ENCODE peak calls at places on chromosomes 4 and X, in nine cellular contexts. One of them, this sample, is unnamed.

GRCh38 chr4:825969-826330 is at the start of gene CPLX1:
- DNase-seq in NCI-H1092 treated with DMSO at 0.1 percent for 48 hours: peak; percentile 17
- DNase-seq in stimulated activated CD8-positive, alpha-beta memory T cell treated with anti-CD3 and anti-CD28 coated beads, Interleukin-7, amount 100 ng/mL, for 1 hour: no peak
- DNase-seq in fibroblast of lung: no peak
- DNase-seq in left ventricle myocardium inferior: no peak
- DNase-seq in Caco-2: no peak
- DNase-seq in A549: no peak
- DNase-seq in activated CD4-positive, alpha-beta T cell treated with anti-CD3 and anti-CD28 coated beads, Interleukin-2, amount 10 ng/mL, durations not matched to agents 7 days and 5 days: no peak
- DNase-seq in esophagus muscularis mucosa: no peak
- DNase-seq in this sample: peak; percentile 68

GRCh38 chr4:102778720-102779119 is 18.0 kb upstream of the MANBA start:
- DNase-seq in stimulated activated CD8-positive, alpha-beta memory T cell treated with anti-CD3 and anti-CD28 coated beads, Interleukin-7, amount 100 ng/mL, for 1 hour: no peak
- DNase-seq in esophagus muscularis mucosa: no peak
- DNase-seq in A549: no peak
- DNase-seq in activated CD4-positive, alpha-beta T cell treated with anti-CD3 and anti-CD28 coated beads, Interleukin-2, amount 10 ng/mL, durations not matched to agents 7 days and 5 days: no peak
- DNase-seq in fibroblast of lung: no peak
- DNase-seq in NCI-H1092 treated with DMSO at 0.1 percent for 48 hours: peak; percentile 23
- DNase-seq in left ventricle myocardium inferior: no peak
- DNase-seq in Caco-2: peak; percentile 43
- DNase-seq in this sample: no peak

GRCh38 chr4:182975806-182976205 is 58.6 kb upstream of the DCTD start:
- DNase-seq in esophagus muscularis mucosa: no peak
- DNase-seq in left ventricle myocardium inferior: no peak
- DNase-seq in stimulated activated CD8-positive, alpha-beta memory T cell treated with anti-CD3 and anti-CD28 coated beads, Interleukin-7, amount 100 ng/mL, for 1 hour: no peak
- DNase-seq in fibroblast of lung: peak; percentile 48
- DNase-seq in activated CD4-positive, alpha-beta T cell treated with anti-CD3 and anti-CD28 coated beads, Interleukin-2, amount 10 ng/mL, durations not matched to agents 7 days and 5 days: no peak
- DNase-seq in NCI-H1092 treated with DMSO at 0.1 percent for 48 hours: no peak
- DNase-seq in A549: peak; percentile 61
- DNase-seq in Caco-2: no peak
- DNase-seq in this sample: no peak

GRCh38 chr4:5865896-5866599 is 26.8 kb downstream of the CRMP1 start:
- DNase-seq in NCI-H1092 treated with DMSO at 0.1 percent for 48 hours: no peak
- DNase-seq in Caco-2: no peak
- DNase-seq in fibroblast of lung: no peak
- DNase-seq in left ventricle myocardium inferior: no peak
- DNase-seq in A549: no peak
- DNase-seq in activated CD4-positive, alpha-beta T cell treated with anti-CD3 and anti-CD28 coated beads, Interleukin-2, amount 10 ng/mL, durations not matched to agents 7 days and 5 days: peak; percentile 31
- DNase-seq in esophagus muscularis mucosa: no peak
- DNase-seq in stimulated activated CD8-positive, alpha-beta memory T cell treated with anti-CD3 and anti-CD28 coated beads, Interleukin-7, amount 100 ng/mL, for 1 hour: no peak
- DNase-seq in this sample: no peak

GRCh38 chr4:39635023-39635422 is 3.6 kb downstream of the SMIM14 start:
- DNase-seq in fibroblast of lung: no peak
- DNase-seq in A549: no peak
- DNase-seq in Caco-2: peak; percentile 73
- DNase-seq in activated CD4-positive, alpha-beta T cell treated with anti-CD3 and anti-CD28 coated beads, Interleukin-2, amount 10 ng/mL, durations not matched to agents 7 days and 5 days: no peak
- DNase-seq in stimulated activated CD8-positive, alpha-beta memory T cell treated with anti-CD3 and anti-CD28 coated beads, Interleukin-7, amount 100 ng/mL, for 1 hour: no peak
- DNase-seq in NCI-H1092 treated with DMSO at 0.1 percent for 48 hours: no peak
- DNase-seq in esophagus muscularis mucosa: no peak
- DNase-seq in left ventricle myocardium inferior: no peak
- DNase-seq in this sample: no peak

GRCh38 chr4:6963139-6963611 is 53.5 kb downstream of the TBC1D14 start:
- DNase-seq in Caco-2: no peak
- DNase-seq in fibroblast of lung: peak; percentile 35
- DNase-seq in A549: no peak
- DNase-seq in esophagus muscularis mucosa: peak; percentile 84
- DNase-seq in activated CD4-positive, alpha-beta T cell treated with anti-CD3 and anti-CD28 coated beads, Interleukin-2, amount 10 ng/mL, durations not matched to agents 7 days and 5 days: no peak
- DNase-seq in stimulated activated CD8-positive, alpha-beta memory T cell treated with anti-CD3 and anti-CD28 coated beads, Interleukin-7, amount 100 ng/mL, for 1 hour: no peak
- DNase-seq in NCI-H1092 treated with DMSO at 0.1 percent for 48 hours: no peak
- DNase-seq in left ventricle myocardium inferior: no peak
- DNase-seq in this sample: no peak

GRCh38 chrX:46255066-46255465 is 290.2 kb downstream of the ZNF674 start:
- DNase-seq in activated CD4-positive, alpha-beta T cell treated with anti-CD3 and anti-CD28 coated beads, Interleukin-2, amount 10 ng/mL, durations not matched to agents 7 days and 5 days: no peak
- DNase-seq in A549: no peak
- DNase-seq in left ventricle myocardium inferior: no peak
- DNase-seq in NCI-H1092 treated with DMSO at 0.1 percent for 48 hours: no peak
- DNase-seq in Caco-2: no peak
- DNase-seq in esophagus muscularis mucosa: no peak
- DNase-seq in fibroblast of lung: no peak
- DNase-seq in stimulated activated CD8-positive, alpha-beta memory T cell treated with anti-CD3 and anti-CD28 coated beads, Interleukin-7, amount 100 ng/mL, for 1 hour: no peak
- DNase-seq in this sample: no peak

GRCh38 chr4:16641971-16642370 is 256.5 kb downstream of the LDB2 start:
- DNase-seq in esophagus muscularis mucosa: no peak
- DNase-seq in Caco-2: no peak
- DNase-seq in NCI-H1092 treated with DMSO at 0.1 percent for 48 hours: no peak
- DNase-seq in left ventricle myocardium inferior: no peak
- DNase-seq in A549: no peak
- DNase-seq in fibroblast of lung: peak; percentile 42
- DNase-seq in stimulated activated CD8-positive, alpha-beta memory T cell treated with anti-CD3 and anti-CD28 coated beads, Interleukin-7, amount 100 ng/mL, for 1 hour: no peak
- DNase-seq in activated CD4-positive, alpha-beta T cell treated with anti-CD3 and anti-CD28 coated beads, Interleukin-2, amount 10 ng/mL, durations not matched to agents 7 days and 5 days: no peak
- DNase-seq in this sample: no peak

GRCh38 chr4:113849771-113850170 is 88.2 kb upstream of the CAMK2D start:
- DNase-seq in fibroblast of lung: peak; percentile 69
- DNase-seq in A549: no peak
- DNase-seq in Caco-2: no peak
- DNase-seq in stimulated activated CD8-positive, alpha-beta memory T cell treated with anti-CD3 and anti-CD28 coated beads, Interleukin-7, amount 100 ng/mL, for 1 hour: no peak
- DNase-seq in esophagus muscularis mucosa: no peak
- DNase-seq in activated CD4-positive, alpha-beta T cell treated with anti-CD3 and anti-CD28 coated beads, Interleukin-2, amount 10 ng/mL, durations not matched to agents 7 days and 5 days: no peak
- DNase-seq in left ventricle myocardium inferior: peak; percentile 37
- DNase-seq in NCI-H1092 treated with DMSO at 0.1 percent for 48 hours: no peak
- DNase-seq in this sample: no peak

GRCh38 chr4:99457270-99457669 is 22.1 kb upstream of the ADH7 start:
- DNase-seq in esophagus muscularis mucosa: no peak
- DNase-seq in stimulated activated CD8-positive, alpha-beta memory T cell treated with anti-CD3 and anti-CD28 coated beads, Interleukin-7, amount 100 ng/mL, for 1 hour: no peak
- DNase-seq in left ventricle myocardium inferior: no peak
- DNase-seq in fibroblast of lung: peak; percentile 30
- DNase-seq in Caco-2: no peak
- DNase-seq in activated CD4-positive, alpha-beta T cell treated with anti-CD3 and anti-CD28 coated beads, Interleukin-2, amount 10 ng/mL, durations not matched to agents 7 days and 5 days: no peak
- DNase-seq in A549: no peak
- DNase-seq in NCI-H1092 treated with DMSO at 0.1 percent for 48 hours: no peak
- DNase-seq in this sample: no peak

GRCh38 chr4:118586357-118586790 is 98.8 kb upstream of the METTL14 start:
- DNase-seq in NCI-H1092 treated with DMSO at 0.1 percent for 48 hours: no peak
- DNase-seq in A549: no peak
- DNase-seq in esophagus muscularis mucosa: no peak
- DNase-seq in activated CD4-positive, alpha-beta T cell treated with anti-CD3 and anti-CD28 coated beads, Interleukin-2, amount 10 ng/mL, durations not matched to agents 7 days and 5 days: no peak
- DNase-seq in stimulated activated CD8-positive, alpha-beta memory T cell treated with anti-CD3 and anti-CD28 coated beads, Interleukin-7, amount 100 ng/mL, for 1 hour: no peak
- DNase-seq in Caco-2: no peak
- DNase-seq in left ventricle myocardium inferior: peak; percentile 69
- DNase-seq in fibroblast of lung: peak; percentile 36
- DNase-seq in this sample: no peak

GRCh38 chr4:158778712-158779111 is 9.9 kb downstream of the FNIP2 start:
- DNase-seq in left ventricle myocardium inferior: no peak
- DNase-seq in activated CD4-positive, alpha-beta T cell treated with anti-CD3 and anti-CD28 coated beads, Interleukin-2, amount 10 ng/mL, durations not matched to agents 7 days and 5 days: no peak
- DNase-seq in fibroblast of lung: no peak
- DNase-seq in Caco-2: no peak
- DNase-seq in esophagus muscularis mucosa: no peak
- DNase-seq in NCI-H1092 treated with DMSO at 0.1 percent for 48 hours: peak; percentile 17
- DNase-seq in stimulated activated CD8-positive, alpha-beta memory T cell treated with anti-CD3 and anti-CD28 coated beads, Interleukin-7, amount 100 ng/mL, for 1 hour: no peak
- DNase-seq in A549: no peak
- DNase-seq in this sample: no peak

GRCh38 chr4:157713342-157713741 is 459.5 kb downstream of the GASK1B start:
- DNase-seq in activated CD4-positive, alpha-beta T cell treated with anti-CD3 and anti-CD28 coated beads, Interleukin-2, amount 10 ng/mL, durations not matched to agents 7 days and 5 days: no peak
- DNase-seq in A549: no peak
- DNase-seq in Caco-2: no peak
- DNase-seq in NCI-H1092 treated with DMSO at 0.1 percent for 48 hours: no peak
- DNase-seq in stimulated activated CD8-positive, alpha-beta memory T cell treated with anti-CD3 and anti-CD28 coated beads, Interleukin-7, amount 100 ng/mL, for 1 hour: no peak
- DNase-seq in esophagus muscularis mucosa: no peak
- DNase-seq in left ventricle myocardium inferior: no peak
- DNase-seq in fibroblast of lung: no peak
- DNase-seq in this sample: no peak

GRCh38 chr4:76090241-76090691 is 15.8 kb downstream of the ART3 start:
- DNase-seq in NCI-H1092 treated with DMSO at 0.1 percent for 48 hours: no peak
- DNase-seq in Caco-2: no peak
- DNase-seq in A549: no peak
- DNase-seq in stimulated activated CD8-positive, alpha-beta memory T cell treated with anti-CD3 and anti-CD28 coated beads, Interleukin-7, amount 100 ng/mL, for 1 hour: no peak
- DNase-seq in left ventricle myocardium inferior: no peak
- DNase-seq in activated CD4-positive, alpha-beta T cell treated with anti-CD3 and anti-CD28 coated beads, Interleukin-2, amount 10 ng/mL, durations not matched to agents 7 days and 5 days: no peak
- DNase-seq in esophagus muscularis mucosa: no peak
- DNase-seq in fibroblast of lung: peak; percentile 90
- DNase-seq in this sample: peak; percentile 45

GRCh38 chr4:128501239-128501638 is 213.6 kb upstream of the PGRMC2 start:
- DNase-seq in NCI-H1092 treated with DMSO at 0.1 percent for 48 hours: no peak
- DNase-seq in A549: no peak
- DNase-seq in activated CD4-positive, alpha-beta T cell treated with anti-CD3 and anti-CD28 coated beads, Interleukin-2, amount 10 ng/mL, durations not matched to agents 7 days and 5 days: no peak
- DNase-seq in stimulated activated CD8-positive, alpha-beta memory T cell treated with anti-CD3 and anti-CD28 coated beads, Interleukin-7, amount 100 ng/mL, for 1 hour: no peak
- DNase-seq in Caco-2: no peak
- DNase-seq in fibroblast of lung: no peak
- DNase-seq in esophagus muscularis mucosa: no peak
- DNase-seq in left ventricle myocardium inferior: no peak
- DNase-seq in this sample: no peak

GRCh38 chr4:41396214-41396613 is 139.5 kb downstream of the UCHL1 start:
- DNase-seq in left ventricle myocardium inferior: no peak
- DNase-seq in stimulated activated CD8-positive, alpha-beta memory T cell treated with anti-CD3 and anti-CD28 coated beads, Interleukin-7, amount 100 ng/mL, for 1 hour: no peak
- DNase-seq in Caco-2: no peak
- DNase-seq in activated CD4-positive, alpha-beta T cell treated with anti-CD3 and anti-CD28 coated beads, Interleukin-2, amount 10 ng/mL, durations not matched to agents 7 days and 5 days: no peak
- DNase-seq in esophagus muscularis mucosa: no peak
- DNase-seq in fibroblast of lung: no peak
- DNase-seq in A549: no peak
- DNase-seq in NCI-H1092 treated with DMSO at 0.1 percent for 48 hours: no peak
- DNase-seq in this sample: no peak

GRCh38 chr4:128424524-128425195 is 137.0 kb upstream of the PGRMC2 start:
- DNase-seq in A549: no peak
- DNase-seq in NCI-H1092 treated with DMSO at 0.1 percent for 48 hours: no peak
- DNase-seq in fibroblast of lung: peak; percentile 88
- DNase-seq in Caco-2: no peak
- DNase-seq in stimulated activated CD8-positive, alpha-beta memory T cell treated with anti-CD3 and anti-CD28 coated beads, Interleukin-7, amount 100 ng/mL, for 1 hour: no peak
- DNase-seq in esophagus muscularis mucosa: no peak
- DNase-seq in activated CD4-positive, alpha-beta T cell treated with anti-CD3 and anti-CD28 coated beads, Interleukin-2, amount 10 ng/mL, durations not matched to agents 7 days and 5 days: no peak
- DNase-seq in left ventricle myocardium inferior: no peak
- DNase-seq in this sample: no peak